ENCODE peak calls at places on chromosomes 12 and 14, in six cellular contexts. One of them, this sample, is unnamed.

GRCh38 chr12:122849352-122850047 is 14.2 kb downstream of the HIP1R start:
- DNase-seq in uterus: no peak
- DNase-seq in HL-60: no peak
- DNase-seq in mucosa of descending colon: no peak
- DNase-seq in fibroblast of lung: no peak
- DNase-seq in cardiac fibroblast: no peak
- DNase-seq in this sample: no peak

GRCh38 chr14:68340262-68340661 is 452.6 kb downstream of the ZFP36L1 start:
- DNase-seq in HL-60: no peak
- DNase-seq in fibroblast of lung: no peak
- DNase-seq in cardiac fibroblast: no peak
- DNase-seq in mucosa of descending colon: no peak
- DNase-seq in uterus: no peak
- DNase-seq in this sample: no peak

GRCh38 chr12:62472472-62472871 is 5.8 kb downstream of the MON2 start:
- DNase-seq in fibroblast of lung: no peak
- DNase-seq in HL-60: no peak
- DNase-seq in cardiac fibroblast: no peak
- DNase-seq in mucosa of descending colon: no peak
- DNase-seq in uterus: no peak
- DNase-seq in this sample: peak; percentile 3

GRCh38 chr14:100567009-100567876 is 20.0 kb downstream of the BEGAIN start:
- DNase-seq in mucosa of descending colon: no peak
- DNase-seq in fibroblast of lung: no peak
- DNase-seq in cardiac fibroblast: no peak
- DNase-seq in uterus: no peak
- DNase-seq in HL-60: no peak
- DNase-seq in this sample: no peak

GRCh38 chr12:75437564-75437963 is 43.0 kb upstream of the GLIPR1 start:
- DNase-seq in fibroblast of lung: peak; percentile 49
- DNase-seq in HL-60: peak; percentile 18
- DNase-seq in uterus: no peak
- DNase-seq in mucosa of descending colon: no peak
- DNase-seq in cardiac fibroblast: peak; percentile 69
- DNase-seq in this sample: no peak

GRCh38 chr12:104456417-104456949 is at the start of gene CHST11:
- DNase-seq in uterus: peak; percentile 82
- DNase-seq in HL-60: peak; percentile 90
- DNase-seq in fibroblast of lung: peak; percentile 90
- DNase-seq in cardiac fibroblast: peak; percentile 95
- DNase-seq in mucosa of descending colon: peak; percentile 70
- DNase-seq in this sample: peak; percentile 97

GRCh38 chr14:50790568-50790967 is 40.4 kb downstream of the NIN start:
- DNase-seq in HL-60: no peak
- DNase-seq in cardiac fibroblast: peak; percentile 44
- DNase-seq in uterus: no peak
- DNase-seq in fibroblast of lung: no peak
- DNase-seq in mucosa of descending colon: no peak
- DNase-seq in this sample: no peak

GRCh38 chr14:62364161-62364560 is 601.9 kb downstream of the SNAPC1 start:
- DNase-seq in cardiac fibroblast: no peak
- DNase-seq in uterus: no peak
- DNase-seq in fibroblast of lung: no peak
- DNase-seq in HL-60: no peak
- DNase-seq in mucosa of descending colon: no peak
- DNase-seq in this sample: no peak

GRCh38 chr12:52702338-52702737 is 986 bp downstream of the KRT77 start:
- DNase-seq in cardiac fibroblast: no peak
- DNase-seq in mucosa of descending colon: no peak
- DNase-seq in uterus: no peak
- DNase-seq in fibroblast of lung: no peak
- DNase-seq in HL-60: no peak
- DNase-seq in this sample: no peak

GRCh38 chr12:20505056-20505455 is 136.7 kb downstream of the PDE3A start:
- DNase-seq in fibroblast of lung: no peak
- DNase-seq in cardiac fibroblast: no peak
- DNase-seq in mucosa of descending colon: no peak
- DNase-seq in HL-60: no peak
- DNase-seq in uterus: no peak
- DNase-seq in this sample: no peak

GRCh38 chr14:96764012-96764411 is 33.2 kb upstream of the VRK1 start:
- DNase-seq in cardiac fibroblast: no peak
- DNase-seq in mucosa of descending colon: no peak
- DNase-seq in HL-60: no peak
- DNase-seq in uterus: no peak
- DNase-seq in fibroblast of lung: no peak
- DNase-seq in this sample: no peak

GRCh38 chr14:96761066-96761465 is 36.1 kb upstream of the VRK1 start:
- DNase-seq in mucosa of descending colon: no peak
- DNase-seq in uterus: no peak
- DNase-seq in cardiac fibroblast: no peak
- DNase-seq in HL-60: no peak
- DNase-seq in fibroblast of lung: no peak
- DNase-seq in this sample: no peak

GRCh38 chr14:96756745-96757144 is 40.4 kb upstream of the VRK1 start:
- DNase-seq in fibroblast of lung: no peak
- DNase-seq in uterus: no peak
- DNase-seq in cardiac fibroblast: no peak
- DNase-seq in mucosa of descending colon: no peak
- DNase-seq in HL-60: no peak
- DNase-seq in this sample: no peak

GRCh38 chr14:96757456-96757855 is 39.7 kb upstream of the VRK1 start:
- DNase-seq in cardiac fibroblast: no peak
- DNase-seq in mucosa of descending colon: no peak
- DNase-seq in fibroblast of lung: no peak
- DNase-seq in uterus: no peak
- DNase-seq in HL-60: peak; percentile 54
- DNase-seq in this sample: no peak

DNA sequence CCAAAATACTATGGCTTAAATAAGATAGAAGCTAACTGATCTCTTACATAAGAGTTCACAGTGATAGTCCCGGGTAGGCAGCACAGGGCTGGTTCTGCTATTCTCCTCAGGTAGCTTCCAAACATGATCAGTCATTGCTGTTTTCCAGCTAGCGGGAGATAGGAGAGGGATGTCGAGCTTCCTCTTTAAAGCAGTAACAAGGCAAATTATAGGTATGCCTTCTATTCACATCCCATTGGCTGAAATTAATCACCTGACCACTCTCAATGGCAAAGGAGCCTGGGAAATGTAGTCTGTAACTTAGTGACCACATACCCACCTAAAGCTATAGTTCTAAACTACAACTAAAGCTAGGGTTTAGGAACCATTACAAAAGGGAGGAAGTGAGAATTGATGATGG is 34.5 kb upstream of the VRK1 start:
- DNase-seq in cardiac fibroblast: peak; percentile 68
- DNase-seq in fibroblast of lung: peak; percentile 59
- DNase-seq in uterus: no peak
- DNase-seq in HL-60: peak; percentile 84
- DNase-seq in mucosa of descending colon: peak; percentile 29
- DNase-seq in this sample: peak; percentile 14
- H3K4me3 ChIP-seq in cardiac fibroblast: no peak overlapping the region
- H3K4me3 ChIP-seq in fibroblast of lung: no peak overlapping the region
- H3K4me3 ChIP-seq in uterus: no peak overlapping the region
- H3K4me3 ChIP-seq in HL-60: no peak overlapping the region
- H3K4me3 ChIP-seq in mucosa of descending colon: no peak overlapping the region
- H3K4me3 ChIP-seq in this sample: no peak overlapping the region

GRCh38 chr12:92505373-92506340 is 197.1 kb upstream of the PLEKHG7 start:
- DNase-seq in fibroblast of lung: peak; percentile 81
- DNase-seq in cardiac fibroblast: peak; percentile 65
- DNase-seq in uterus: peak; percentile 75
- DNase-seq in mucosa of descending colon: peak; percentile 75
- DNase-seq in HL-60: peak; percentile 62
- DNase-seq in this sample: no peak
- H3K4me3 ChIP-seq in fibroblast of lung: peak overlapping the region; percentile 42
- H3K4me3 ChIP-seq in cardiac fibroblast: no peak overlapping the region
- H3K4me3 ChIP-seq in uterus: peak overlapping the region; percentile 16
- H3K4me3 ChIP-seq in mucosa of descending colon: no peak overlapping the region
- H3K4me3 ChIP-seq in HL-60: peak overlapping the region; percentile 12
- H3K4me3 ChIP-seq in this sample: no peak overlapping the region

DNA sequence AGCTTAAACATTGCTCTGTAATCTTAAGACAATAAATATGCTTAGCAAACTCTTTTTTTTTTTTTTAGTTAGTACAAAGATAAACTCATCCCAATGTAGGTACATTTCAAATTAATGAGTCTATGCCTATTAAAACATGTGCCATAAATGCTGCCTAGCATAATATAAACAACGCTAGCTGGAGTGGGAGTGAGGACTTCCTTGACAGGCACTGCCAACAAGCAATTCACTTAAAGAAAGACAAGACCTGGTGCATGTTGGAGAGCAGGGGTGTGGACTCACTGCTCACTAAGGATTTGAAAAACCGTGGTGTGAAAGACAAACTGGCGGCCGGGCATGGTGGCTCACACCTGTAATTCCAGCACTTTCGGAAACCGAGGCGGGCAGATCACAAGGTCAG is 187.2 kb upstream of the RGS6 start:
- DNase-seq in HL-60: no peak
- DNase-seq in mucosa of descending colon: no peak
- DNase-seq in uterus: no peak
- DNase-seq in fibroblast of lung: no peak
- DNase-seq in cardiac fibroblast: no peak
- DNase-seq in this sample: no peak
- H3K4me3 ChIP-seq in HL-60: no peak overlapping the region
- H3K4me3 ChIP-seq in mucosa of descending colon: no peak overlapping the region
- H3K4me3 ChIP-seq in uterus: no peak overlapping the region
- H3K4me3 ChIP-seq in fibroblast of lung: no peak overlapping the region
- H3K4me3 ChIP-seq in cardiac fibroblast: no peak overlapping the region
- H3K4me3 ChIP-seq in this sample: no peak overlapping the region

DNA sequence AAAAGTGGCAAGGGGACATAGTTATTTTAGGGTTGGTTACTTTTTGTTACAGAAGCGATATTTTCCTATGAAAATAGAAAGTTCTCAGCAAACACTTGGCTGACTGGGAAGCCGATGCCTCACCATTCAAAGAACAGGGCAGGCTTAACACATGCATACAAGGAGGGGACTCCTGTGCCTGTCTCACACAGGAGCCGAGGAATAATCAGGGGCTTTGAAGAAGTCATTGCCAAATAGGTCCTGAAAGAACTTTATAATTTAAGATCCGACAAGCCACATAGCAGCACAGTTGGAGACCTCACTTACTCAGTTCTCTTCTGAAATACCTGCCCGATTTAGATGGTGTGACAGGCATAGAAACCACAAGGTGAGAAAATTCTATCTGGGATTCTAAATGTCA is 389.8 kb downstream of the EMP1 start:
- DNase-seq in uterus: no peak
- DNase-seq in cardiac fibroblast: no peak
- DNase-seq in mucosa of descending colon: no peak
- DNase-seq in fibroblast of lung: no peak
- DNase-seq in HL-60: no peak
- DNase-seq in this sample: no peak
- H3K4me3 ChIP-seq in uterus: no peak overlapping the region
- H3K4me3 ChIP-seq in cardiac fibroblast: no peak overlapping the region
- H3K4me3 ChIP-seq in mucosa of descending colon: no peak overlapping the region
- H3K4me3 ChIP-seq in fibroblast of lung: no peak overlapping the region
- H3K4me3 ChIP-seq in HL-60: no peak overlapping the region
- H3K4me3 ChIP-seq in this sample: no peak overlapping the region